ENCODE peak calls at places on chromosomes 5 and 9, in nine cellular contexts. One of them, this sample, is unnamed.

GRCh38 chr9:88387035-88387732 is 1.1 kb upstream of the SPIN1 start:
- DNase-seq in aorta: no peak
- DNase-seq in CD4-positive, alpha-beta T cell: no peak
- DNase-seq in neural progenitor cell: peak; percentile 51
- DNase-seq in CD8-positive, alpha-beta T cell: peak; percentile 49
- DNase-seq in SJSA1: peak; percentile 45
- DNase-seq in H9: no peak
- DNase-seq in GM23338: no peak
- DNase-seq in substantia nigra: no peak
- DNase-seq in this sample: peak; percentile 56

GRCh38 chr9:89412951-89413350 is 85.0 kb downstream of the SEMA4D start:
- DNase-seq in aorta: no peak
- DNase-seq in CD4-positive, alpha-beta T cell: no peak
- DNase-seq in neural progenitor cell: peak; percentile 72
- DNase-seq in CD8-positive, alpha-beta T cell: no peak
- DNase-seq in SJSA1: no peak
- DNase-seq in H9: no peak
- DNase-seq in GM23338: peak; percentile 65
- DNase-seq in substantia nigra: no peak
- DNase-seq in this sample: no peak

GRCh38 chr5:98783051-98783649 is 9.7 kb downstream of the RGMB start:
- DNase-seq in aorta: no peak
- DNase-seq in CD4-positive, alpha-beta T cell: no peak
- DNase-seq in neural progenitor cell: no peak
- DNase-seq in CD8-positive, alpha-beta T cell: no peak
- DNase-seq in SJSA1: no peak
- DNase-seq in H9: no peak
- DNase-seq in GM23338: no peak
- DNase-seq in substantia nigra: no peak
- DNase-seq in this sample: no peak

GRCh38 chr5:90434116-90434714 is 24.7 kb upstream of the CETN3 start:
- DNase-seq in aorta: no peak
- DNase-seq in CD4-positive, alpha-beta T cell: peak; percentile 35
- DNase-seq in neural progenitor cell: peak; percentile 70
- DNase-seq in CD8-positive, alpha-beta T cell: no peak
- DNase-seq in SJSA1: no peak
- DNase-seq in H9: peak; percentile 71
- DNase-seq in GM23338: peak; percentile 79
- DNase-seq in substantia nigra: no peak
- DNase-seq in this sample: no peak

GRCh38 chr5:5344606-5345005 is 77.9 kb upstream of the ICE1 start:
- DNase-seq in aorta: no peak
- DNase-seq in CD4-positive, alpha-beta T cell: no peak
- DNase-seq in neural progenitor cell: no peak
- DNase-seq in CD8-positive, alpha-beta T cell: no peak
- DNase-seq in SJSA1: no peak
- DNase-seq in H9: no peak
- DNase-seq in GM23338: no peak
- DNase-seq in substantia nigra: no peak
- DNase-seq in this sample: no peak

GRCh38 chr9:106878943-106879916 is 16.3 kb downstream of the ZNF462 start:
- DNase-seq in aorta: peak; percentile 78
- DNase-seq in CD4-positive, alpha-beta T cell: no peak
- DNase-seq in neural progenitor cell: peak; percentile 74
- DNase-seq in CD8-positive, alpha-beta T cell: no peak
- DNase-seq in SJSA1: peak; percentile 77
- DNase-seq in H9: no peak
- DNase-seq in GM23338: peak; percentile 33
- DNase-seq in substantia nigra: no peak
- DNase-seq in this sample: peak; percentile 79

GRCh38 chr9:113152699-113153098 is 1.9 kb downstream of the SLC31A2 start:
- DNase-seq in aorta: no peak
- DNase-seq in CD4-positive, alpha-beta T cell: no peak
- DNase-seq in neural progenitor cell: no peak
- DNase-seq in CD8-positive, alpha-beta T cell: no peak
- DNase-seq in SJSA1: no peak
- DNase-seq in H9: no peak
- DNase-seq in GM23338: peak; percentile 35
- DNase-seq in substantia nigra: no peak
- DNase-seq in this sample: peak; percentile 92

GRCh38 chr5:131252824-131253171 is 11.1 kb upstream of the CDC42SE2 start:
- DNase-seq in aorta: no peak
- DNase-seq in CD4-positive, alpha-beta T cell: peak; percentile 66
- DNase-seq in neural progenitor cell: no peak
- DNase-seq in CD8-positive, alpha-beta T cell: peak; percentile 85
- DNase-seq in SJSA1: no peak
- DNase-seq in H9: no peak
- DNase-seq in GM23338: no peak
- DNase-seq in substantia nigra: peak; percentile 8
- DNase-seq in this sample: no peak

GRCh38 chr9:93677641-93678136 is 101.3 kb downstream of the PHF2 start:
- DNase-seq in aorta: peak; percentile 63
- DNase-seq in CD4-positive, alpha-beta T cell: no peak
- DNase-seq in neural progenitor cell: no peak
- DNase-seq in CD8-positive, alpha-beta T cell: peak; percentile 34
- DNase-seq in SJSA1: peak; percentile 24
- DNase-seq in H9: peak; percentile 17
- DNase-seq in GM23338: no peak
- DNase-seq in substantia nigra: no peak
- DNase-seq in this sample: no peak

GRCh38 chr9:33416996-33417395 is 14.6 kb upstream of the AQP7 start:
- DNase-seq in aorta: no peak
- DNase-seq in CD4-positive, alpha-beta T cell: peak; percentile 52
- DNase-seq in neural progenitor cell: no peak
- DNase-seq in CD8-positive, alpha-beta T cell: peak; percentile 69
- DNase-seq in SJSA1: no peak
- DNase-seq in H9: no peak
- DNase-seq in GM23338: no peak
- DNase-seq in substantia nigra: no peak
- DNase-seq in this sample: no peak

GRCh38 chr9:101737705-101738565 is 512 bp downstream of the GRIN3A start:
- DNase-seq in aorta: peak; percentile 78
- DNase-seq in CD4-positive, alpha-beta T cell: no peak
- DNase-seq in neural progenitor cell: peak; percentile 77
- DNase-seq in CD8-positive, alpha-beta T cell: no peak
- DNase-seq in SJSA1: no peak
- DNase-seq in H9: peak; percentile 51
- DNase-seq in GM23338: peak; percentile 67
- DNase-seq in substantia nigra: no peak
- DNase-seq in this sample: no peak

GRCh38 chr5:172901012-172901780 is 58.0 kb upstream of the RPL26L1 start:
- DNase-seq in aorta: peak; percentile 92
- DNase-seq in CD4-positive, alpha-beta T cell: no peak
- DNase-seq in neural progenitor cell: no peak
- DNase-seq in CD8-positive, alpha-beta T cell: no peak
- DNase-seq in SJSA1: peak; percentile 98
- DNase-seq in H9: no peak
- DNase-seq in GM23338: no peak
- DNase-seq in substantia nigra: no peak
- DNase-seq in this sample: no peak

GRCh38 chr5:5242056-5242455 is 101.9 kb downstream of the ADAMTS16 start:
- DNase-seq in aorta: no peak
- DNase-seq in CD4-positive, alpha-beta T cell: no peak
- DNase-seq in neural progenitor cell: peak; percentile 4
- DNase-seq in CD8-positive, alpha-beta T cell: no peak
- DNase-seq in SJSA1: no peak
- DNase-seq in H9: no peak
- DNase-seq in GM23338: peak; percentile 11
- DNase-seq in substantia nigra: no peak
- DNase-seq in this sample: no peak

GRCh38 chr9:130866474-130866965 is 30.1 kb downstream of the QRFP start:
- DNase-seq in aorta: peak; percentile 82
- DNase-seq in CD4-positive, alpha-beta T cell: peak; percentile 52
- DNase-seq in neural progenitor cell: peak; percentile 92
- DNase-seq in CD8-positive, alpha-beta T cell: peak; percentile 58
- DNase-seq in SJSA1: peak; percentile 82
- DNase-seq in H9: peak; percentile 93
- DNase-seq in GM23338: peak; percentile 97
- DNase-seq in substantia nigra: no peak
- DNase-seq in this sample: peak; percentile 66

GRCh38 chr5:174505621-174506020 is 218.8 kb upstream of the MSX2 start:
- DNase-seq in aorta: no peak
- DNase-seq in CD4-positive, alpha-beta T cell: no peak
- DNase-seq in neural progenitor cell: no peak
- DNase-seq in CD8-positive, alpha-beta T cell: no peak
- DNase-seq in SJSA1: no peak
- DNase-seq in H9: no peak
- DNase-seq in GM23338: no peak
- DNase-seq in substantia nigra: no peak
- DNase-seq in this sample: peak; percentile 88

GRCh38 chr5:4725594-4725993 is 414.5 kb upstream of the ADAMTS16 start:
- DNase-seq in aorta: no peak
- DNase-seq in CD4-positive, alpha-beta T cell: no peak
- DNase-seq in neural progenitor cell: no peak
- DNase-seq in CD8-positive, alpha-beta T cell: no peak
- DNase-seq in SJSA1: no peak
- DNase-seq in H9: no peak
- DNase-seq in GM23338: no peak
- DNase-seq in substantia nigra: no peak
- DNase-seq in this sample: no peak

GRCh38 chr5:110751902-110752762 is 13.3 kb downstream of the SLC25A46 start:
- DNase-seq in aorta: no peak
- DNase-seq in CD4-positive, alpha-beta T cell: no peak
- DNase-seq in neural progenitor cell: no peak
- DNase-seq in CD8-positive, alpha-beta T cell: no peak
- DNase-seq in SJSA1: no peak
- DNase-seq in H9: no peak
- DNase-seq in GM23338: peak; percentile 8
- DNase-seq in substantia nigra: no peak
- DNase-seq in this sample: no peak

GRCh38 chr5:97037819-97038218 is 101.9 kb downstream of the LNPEP start:
- DNase-seq in aorta: no peak
- DNase-seq in CD4-positive, alpha-beta T cell: no peak
- DNase-seq in neural progenitor cell: no peak
- DNase-seq in CD8-positive, alpha-beta T cell: no peak
- DNase-seq in SJSA1: no peak
- DNase-seq in H9: no peak
- DNase-seq in GM23338: no peak
- DNase-seq in substantia nigra: no peak
- DNase-seq in this sample: no peak

GRCh38 chr9:27154923-27155322 is 45.9 kb downstream of the TEK start:
- DNase-seq in aorta: no peak
- DNase-seq in CD4-positive, alpha-beta T cell: no peak
- DNase-seq in neural progenitor cell: no peak
- DNase-seq in CD8-positive, alpha-beta T cell: no peak
- DNase-seq in SJSA1: peak; percentile 54
- DNase-seq in H9: no peak
- DNase-seq in GM23338: no peak
- DNase-seq in substantia nigra: no peak
- DNase-seq in this sample: peak; percentile 61
- H3K27ac ChIP-seq in aorta: peak overlapping the region; percentile 20
- H3K27ac ChIP-seq in CD4-positive, alpha-beta T cell: no peak overlapping the region
- H3K27ac ChIP-seq in neural progenitor cell: no peak overlapping the region
- H3K27ac ChIP-seq in CD8-positive, alpha-beta T cell: no peak overlapping the region
- H3K27ac ChIP-seq in SJSA1: peak overlapping the region; percentile 68
- H3K27ac ChIP-seq in H9: no peak overlapping the region
- H3K27ac ChIP-seq in GM23338: no peak overlapping the region
- H3K27ac ChIP-seq in substantia nigra: no peak overlapping the region
- H3K27ac ChIP-seq in this sample: no peak overlapping the region

DNA sequence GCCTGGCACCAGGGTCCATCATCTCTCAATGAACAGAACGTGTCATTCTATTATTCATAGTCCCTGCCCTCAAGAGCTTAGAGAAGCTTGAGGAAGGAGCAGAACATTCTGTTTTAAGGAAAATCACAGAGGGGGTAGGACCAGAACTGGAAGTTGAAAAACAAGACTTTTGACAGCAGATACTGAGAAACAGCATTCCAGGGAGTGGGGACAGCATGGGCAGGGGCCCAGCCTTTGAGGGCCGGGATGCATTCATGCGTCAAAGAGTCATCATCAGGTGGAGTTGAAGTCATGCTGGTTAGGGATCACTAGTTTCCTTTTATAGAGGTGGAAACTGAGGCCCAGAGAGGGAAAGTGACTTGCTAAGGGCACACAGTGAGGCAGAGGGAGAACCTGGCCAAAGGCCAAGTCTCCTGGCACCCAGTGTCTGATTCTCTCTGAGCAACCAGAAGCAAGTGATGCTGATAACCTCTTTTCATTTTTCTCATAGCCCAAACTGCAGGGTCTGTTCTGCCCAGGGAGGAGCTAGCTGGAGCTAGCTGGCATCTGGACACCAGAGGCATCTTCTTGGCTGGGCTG is 41.5 kb upstream of the STXBP1 start:
- DNase-seq in aorta: no peak
- DNase-seq in CD4-positive, alpha-beta T cell: no peak
- DNase-seq in neural progenitor cell: no peak
- DNase-seq in CD8-positive, alpha-beta T cell: no peak
- DNase-seq in SJSA1: no peak
- DNase-seq in H9: no peak
- DNase-seq in GM23338: no peak
- DNase-seq in substantia nigra: no peak
- DNase-seq in this sample: no peak
- H3K27ac ChIP-seq in aorta: peak overlapping the region; percentile 85
- H3K27ac ChIP-seq in CD4-positive, alpha-beta T cell: no peak overlapping the region
- H3K27ac ChIP-seq in neural progenitor cell: no peak overlapping the region
- H3K27ac ChIP-seq in CD8-positive, alpha-beta T cell: no peak overlapping the region
- H3K27ac ChIP-seq in SJSA1: no peak overlapping the region
- H3K27ac ChIP-seq in H9: no peak overlapping the region
- H3K27ac ChIP-seq in GM23338: no peak overlapping the region
- H3K27ac ChIP-seq in substantia nigra: no peak overlapping the region
- H3K27ac ChIP-seq in this sample: no peak overlapping the region

DNA sequence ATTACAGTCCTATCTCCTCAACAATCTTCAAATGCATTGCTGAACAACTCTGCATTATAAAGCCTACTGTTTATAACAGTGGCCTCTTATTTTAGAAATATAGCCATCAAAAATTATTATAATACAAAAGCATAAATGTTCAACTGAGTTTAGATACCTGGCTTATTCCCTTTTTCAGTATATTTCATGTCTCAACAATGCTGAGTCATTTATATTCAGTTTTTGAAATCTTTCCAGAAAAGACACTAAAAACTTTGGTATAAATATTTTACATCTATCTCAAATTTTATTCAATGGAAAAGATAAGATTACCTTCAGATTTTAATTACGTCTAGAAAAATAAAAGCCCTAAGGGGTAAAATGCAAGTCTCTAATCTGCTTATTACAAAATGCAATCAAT is 37.9 kb downstream of the LURAP1L start:
- DNase-seq in aorta: no peak
- DNase-seq in CD4-positive, alpha-beta T cell: no peak
- DNase-seq in neural progenitor cell: no peak
- DNase-seq in CD8-positive, alpha-beta T cell: no peak
- DNase-seq in SJSA1: no peak
- DNase-seq in H9: no peak
- DNase-seq in GM23338: no peak
- DNase-seq in substantia nigra: no peak
- DNase-seq in this sample: no peak
- H3K27ac ChIP-seq in aorta: no peak overlapping the region
- H3K27ac ChIP-seq in CD4-positive, alpha-beta T cell: no peak overlapping the region
- H3K27ac ChIP-seq in neural progenitor cell: no peak overlapping the region
- H3K27ac ChIP-seq in CD8-positive, alpha-beta T cell: no peak overlapping the region
- H3K27ac ChIP-seq in SJSA1: peak overlapping the region; percentile 92
- H3K27ac ChIP-seq in H9: no peak overlapping the region
- H3K27ac ChIP-seq in GM23338: no peak overlapping the region
- H3K27ac ChIP-seq in substantia nigra: no peak overlapping the region
- H3K27ac ChIP-seq in this sample: peak overlapping the region; percentile 99

DNA sequence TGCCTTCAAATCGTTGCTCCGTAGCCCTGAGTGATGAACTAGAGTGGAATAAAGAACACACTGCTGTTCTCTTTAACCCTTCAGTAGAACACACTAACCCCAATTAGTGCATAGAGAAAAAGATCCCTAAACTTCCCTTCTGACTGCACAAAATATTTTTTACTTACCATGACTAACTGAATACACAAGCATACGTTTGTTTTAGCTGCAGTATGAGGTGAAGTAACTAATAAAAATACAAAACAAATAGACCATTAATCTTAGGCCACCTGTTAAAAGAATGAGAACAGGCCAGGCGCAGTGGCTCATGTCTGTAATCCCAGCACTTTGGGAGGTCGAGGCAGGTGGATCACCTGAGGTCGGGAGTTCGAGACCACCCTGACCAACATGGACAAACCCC is 15.2 kb downstream of the PSAT1 start:
- DNase-seq in aorta: no peak
- DNase-seq in CD4-positive, alpha-beta T cell: no peak
- DNase-seq in neural progenitor cell: no peak
- DNase-seq in CD8-positive, alpha-beta T cell: no peak
- DNase-seq in SJSA1: no peak
- DNase-seq in H9: no peak
- DNase-seq in GM23338: no peak
- DNase-seq in substantia nigra: no peak
- DNase-seq in this sample: no peak
- H3K27ac ChIP-seq in aorta: no peak overlapping the region
- H3K27ac ChIP-seq in CD4-positive, alpha-beta T cell: no peak overlapping the region
- H3K27ac ChIP-seq in neural progenitor cell: no peak overlapping the region
- H3K27ac ChIP-seq in CD8-positive, alpha-beta T cell: no peak overlapping the region
- H3K27ac ChIP-seq in SJSA1: no peak overlapping the region
- H3K27ac ChIP-seq in H9: no peak overlapping the region
- H3K27ac ChIP-seq in GM23338: no peak overlapping the region
- H3K27ac ChIP-seq in substantia nigra: no peak overlapping the region
- H3K27ac ChIP-seq in this sample: no peak overlapping the region